ENCODE peak calls at places on chromosomes 3 and 15, in eight cellular contexts. Q, C, W, B, J, V, M and H are unnamed samples.

GRCh38 chr3:52504977-52505376 is 9.8 kb downstream of the STAB1 start:
- DNase-seq in Q (no peak), C (no peak), W (no peak), B (no peak), J (no peak), V (no peak), M (no peak), H (no peak)

GRCh38 chr3:143658869-143659268 is 189.4 kb downstream of the SLC9A9 start:
- DNase-seq in Q (peak), C (no peak), W (no peak), B (peak), J (no peak), V (no peak), M (no peak), H (no peak)

GRCh38 chr15:49847937-49848823 is 227.3 kb downstream of the DTWD1 start:
- DNase-seq in Q (peak), C (peak), W (no peak), B (peak), J (no peak), V (no peak), M (peak), H (peak)

GRCh38 chr3:123749716-123750115 is 134.4 kb downstream of the MYLK start:
- DNase-seq in Q (peak), C (peak), W (no peak), B (peak), J (no peak), V (no peak), M (peak), H (peak)

GRCh38 chr15:51038258-51039042 is 56.3 kb downstream of the TNFAIP8L3 start:
- DNase-seq in Q (no peak), C (no peak), W (no peak), B (no peak), J (no peak), V (no peak), M (no peak), H (no peak)

GRCh38 chr3:173893066-173893465 is 495.5 kb downstream of the NLGN1 start:
- DNase-seq in Q (peak), C (peak), W (peak), B (peak), J (no peak), V (no peak), M (peak), H (peak)

GRCh38 chr3:178634975-178635374 is 98.7 kb downstream of the KCNMB2 start:
- DNase-seq in Q (no peak), C (no peak), W (peak), B (no peak), J (no peak), V (no peak), M (no peak), H (no peak)

GRCh38 chr3:109023656-109024254 is 70.1 kb upstream of the GUCA1C start:
- DNase-seq in Q (peak), C (peak), W (peak), B (peak), J (peak), V (no peak), M (peak), H (peak)

GRCh38 chr3:170815340-170815739 is 54.7 kb downstream of the RPL22L1 start:
- DNase-seq in Q (peak), C (no peak), W (peak), B (no peak), J (no peak), V (no peak), M (no peak), H (no peak)

GRCh38 chr3:182118081-182118480 is 406.4 kb downstream of the SOX2 start:
- DNase-seq in Q (peak), C (no peak), W (no peak), B (no peak), J (no peak), V (no peak), M (peak), H (peak)